ENCODE peak calls at places on chromosome 17, in four cellular contexts. One of them, this sample, is unnamed.

GRCh38 chr17:17822189-17822978 is 14.4 kb downstream of the SREBF1 start:
- DNase-seq in cardiac muscle cell: no peak
- DNase-seq in naive thymus-derived CD4-positive, alpha-beta T cell: no peak
- DNase-seq in mucosa of gallbladder: peak
- DNase-seq in this sample: no peak

GRCh38 chr17:44307387-44308186 is 814 bp upstream of the RUNDC3A start:
- DNase-seq in cardiac muscle cell: peak
- DNase-seq in naive thymus-derived CD4-positive, alpha-beta T cell: no peak
- DNase-seq in mucosa of gallbladder: no peak
- DNase-seq in this sample: no peak

GRCh38 chr17:76156662-76156991 is 15.6 kb upstream of the FOXJ1 start:
- DNase-seq in cardiac muscle cell: no peak
- DNase-seq in naive thymus-derived CD4-positive, alpha-beta T cell: no peak
- DNase-seq in mucosa of gallbladder: no peak
- DNase-seq in this sample: no peak

GRCh38 chr17:57288034-57288752 is 31.9 kb downstream of the MSI2 start:
- DNase-seq in mucosa of gallbladder: no peak
- DNase-seq in naive thymus-derived CD4-positive, alpha-beta T cell: no peak
- DNase-seq in cardiac muscle cell: no peak
- DNase-seq in this sample: no peak

GRCh38 chr17:66302761-66303626 is 581 bp downstream of the PRKCA start:
- DNase-seq in naive thymus-derived CD4-positive, alpha-beta T cell: peak
- DNase-seq in mucosa of gallbladder: peak
- DNase-seq in cardiac muscle cell: peak
- DNase-seq in this sample: peak

GRCh38 chr17:57874434-57875108 is 24.7 kb upstream of the MRPS23 start:
- DNase-seq in naive thymus-derived CD4-positive, alpha-beta T cell: peak
- DNase-seq in mucosa of gallbladder: peak
- DNase-seq in cardiac muscle cell: peak
- DNase-seq in this sample: peak

GRCh38 chr17:78802459-78802858 is 20.4 kb upstream of the CYTH1 start:
- DNase-seq in cardiac muscle cell: no peak
- DNase-seq in mucosa of gallbladder: no peak
- DNase-seq in naive thymus-derived CD4-positive, alpha-beta T cell: no peak
- DNase-seq in this sample: no peak

GRCh38 chr17:78544876-78545755 is 32.1 kb downstream of the DNAH17 start:
- DNase-seq in mucosa of gallbladder: no peak
- DNase-seq in cardiac muscle cell: no peak
- DNase-seq in naive thymus-derived CD4-positive, alpha-beta T cell: no peak
- DNase-seq in this sample: no peak

GRCh38 chr17:5237541-5238016 is 2.9 kb upstream of the SCIMP start:
- DNase-seq in mucosa of gallbladder: peak
- DNase-seq in cardiac muscle cell: peak
- DNase-seq in naive thymus-derived CD4-positive, alpha-beta T cell: no peak
- DNase-seq in this sample: peak

GRCh38 chr17:64091116-64091515 is 38.8 kb downstream of the ERN1 start:
- DNase-seq in cardiac muscle cell: no peak
- DNase-seq in mucosa of gallbladder: no peak
- DNase-seq in naive thymus-derived CD4-positive, alpha-beta T cell: no peak
- DNase-seq in this sample: peak

GRCh38 chr17:70324031-70324430 is 154.7 kb downstream of the KCNJ2 start:
- DNase-seq in cardiac muscle cell: no peak
- DNase-seq in naive thymus-derived CD4-positive, alpha-beta T cell: no peak
- DNase-seq in mucosa of gallbladder: no peak
- DNase-seq in this sample: no peak

GRCh38 chr17:9974460-9975381 is 69.7 kb upstream of the RCVRN start:
- DNase-seq in cardiac muscle cell: no peak
- DNase-seq in naive thymus-derived CD4-positive, alpha-beta T cell: no peak
- DNase-seq in mucosa of gallbladder: no peak
- DNase-seq in this sample: no peak

GRCh38 chr17:32944248-32945020 is 16.5 kb downstream of the TMEM98 start:
- DNase-seq in cardiac muscle cell: no peak
- DNase-seq in mucosa of gallbladder: no peak
- DNase-seq in naive thymus-derived CD4-positive, alpha-beta T cell: no peak
- DNase-seq in this sample: no peak

GRCh38 chr17:34379876-34380275 is 16.8 kb upstream of the CCL1 start:
- DNase-seq in naive thymus-derived CD4-positive, alpha-beta T cell: no peak
- DNase-seq in cardiac muscle cell: no peak
- DNase-seq in mucosa of gallbladder: no peak
- DNase-seq in this sample: no peak

GRCh38 chr17:42067371-42068180 is 17.2 kb upstream of the C17orf113 start:
- DNase-seq in cardiac muscle cell: peak
- DNase-seq in naive thymus-derived CD4-positive, alpha-beta T cell: peak
- DNase-seq in mucosa of gallbladder: peak
- DNase-seq in this sample: peak

GRCh38 chr17:58156839-58157803 is 8.9 kb downstream of the OR4D1 start:
- DNase-seq in cardiac muscle cell: peak
- DNase-seq in mucosa of gallbladder: no peak
- DNase-seq in naive thymus-derived CD4-positive, alpha-beta T cell: peak
- DNase-seq in this sample: peak

GRCh38 chr17:4032738-4033137 is 68.5 kb upstream of the ATP2A3 start:
- DNase-seq in mucosa of gallbladder: no peak
- DNase-seq in naive thymus-derived CD4-positive, alpha-beta T cell: no peak
- DNase-seq in cardiac muscle cell: no peak
- DNase-seq in this sample: no peak

GRCh38 chr17:47209499-47209898 is 351 bp downstream of the MYL4 start:
- DNase-seq in cardiac muscle cell: no peak
- DNase-seq in mucosa of gallbladder: no peak
- DNase-seq in naive thymus-derived CD4-positive, alpha-beta T cell: no peak
- DNase-seq in this sample: no peak

GRCh38 chr17:81870155-81870977 is 771 bp downstream of the ARHGDIA start:
- DNase-seq in mucosa of gallbladder: peak
- DNase-seq in cardiac muscle cell: peak
- DNase-seq in naive thymus-derived CD4-positive, alpha-beta T cell: peak
- DNase-seq in this sample: peak

GRCh38 chr17:58335779-58336455 is 7.3 kb upstream of the TSPOAP1 start:
- DNase-seq in naive thymus-derived CD4-positive, alpha-beta T cell: peak
- DNase-seq in cardiac muscle cell: no peak
- DNase-seq in mucosa of gallbladder: no peak
- DNase-seq in this sample: no peak

GRCh38 chr17:18219016-18219415 is 6.4 kb upstream of the LLGL1 start:
- DNase-seq in cardiac muscle cell: no peak
- DNase-seq in naive thymus-derived CD4-positive, alpha-beta T cell: no peak
- DNase-seq in mucosa of gallbladder: no peak
- DNase-seq in this sample: no peak

GRCh38 chr17:38584350-38584925 is 21.3 kb downstream of the SRCIN1 start:
- DNase-seq in naive thymus-derived CD4-positive, alpha-beta T cell: peak
- DNase-seq in mucosa of gallbladder: peak
- DNase-seq in cardiac muscle cell: peak
- DNase-seq in this sample: no peak